ENCODE peak calls at places on chromosomes 2 and 18, in four cellular contexts. A, Y, D and L are unnamed samples.
A peak's percentile ranks its signal among the peaks of the same experiment; 100 is the strongest.

GRCh38 chr2:239502430-239503221 is 101.8 kb upstream of the HDAC4 start:
- DNase-seq in D (no peak), A (no peak), Y (no peak), L (no peak)

GRCh38 chr2:199455186-199455532 is 2.6 kb downstream of the SATB2 start:
- DNase-seq in Y (no peak), A (no peak), D (no peak), L (no peak)

GRCh38 chr2:73920577-73921545 is 5.8 kb upstream of the DGUOK start:
- DNase-seq in D (peak; percentile 93), A (no peak), Y (peak; percentile 84), L (peak; percentile 62)

GRCh38 chr2:135742307-135742838 is 718 bp downstream of the UBXN4 start:
- DNase-seq in D (peak; percentile 63), Y (peak; percentile 72), A (peak; percentile 47), L (no peak)

GRCh38 chr18:79614211-79615028 is 65.2 kb upstream of the CTDP1 start:
- DNase-seq in D (no peak), Y (no peak), A (no peak), L (no peak)

GRCh38 chr2:124382067-124382618 is 357.1 kb downstream of the CNTNAP5 start:
- DNase-seq in D (no peak), A (no peak), Y (no peak), L (no peak)

GRCh38 chr2:207230261-207231105 is 64.7 kb upstream of the KLF7 start:
- DNase-seq in D (peak; percentile 82), Y (peak; percentile 56), A (peak; percentile 60), L (peak; percentile 51)

GRCh38 chr2:43225788-43226557 is 433 bp downstream of the ZFP36L2 start:
- DNase-seq in Y (peak; percentile 86), D (peak; percentile 56), A (peak; percentile 41), L (peak; percentile 89)

GRCh38 chr2:60483400-60483799 is 70.1 kb downstream of the BCL11A start:
- DNase-seq in D (no peak), A (no peak), Y (no peak), L (no peak)

DNA sequence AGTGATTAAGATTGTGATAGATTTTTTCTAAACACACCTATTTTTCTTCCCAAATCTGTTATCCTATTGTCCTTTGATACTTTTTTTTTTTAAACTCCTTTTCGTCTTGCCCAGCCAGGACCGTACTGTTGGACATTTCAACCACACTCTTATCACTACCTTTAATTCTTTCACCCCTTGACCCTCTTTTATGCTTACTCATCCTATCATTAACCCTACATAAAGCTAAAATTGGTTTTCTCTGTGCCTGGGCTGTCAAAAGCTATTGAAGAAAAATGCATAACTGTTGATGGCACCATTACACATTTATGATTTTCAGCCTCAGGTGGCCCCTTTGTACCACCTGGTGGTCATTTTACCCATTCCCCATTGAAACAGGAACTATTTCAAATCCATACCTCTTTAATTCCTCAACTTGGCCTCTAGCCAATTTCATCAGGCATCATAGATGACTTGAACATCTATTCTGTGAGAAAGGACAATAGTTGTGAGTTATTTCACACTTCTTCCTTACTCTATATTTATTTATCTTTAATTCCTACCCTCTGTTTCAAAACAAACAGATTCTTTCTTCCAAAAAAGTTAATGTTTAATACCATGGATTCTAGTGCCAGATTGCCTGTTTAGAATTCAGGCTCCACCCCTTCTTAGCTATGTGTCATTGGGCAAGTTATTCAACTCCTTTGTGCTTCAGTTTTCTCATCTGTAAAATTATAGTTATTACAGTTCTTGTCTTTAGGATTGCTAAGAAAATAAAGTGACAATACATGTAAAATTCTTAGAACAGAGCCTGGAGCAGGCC is 258.6 kb downstream of the CAMKMT start:
- DNase-seq in Y (no peak), A (peak; percentile 28), D (no peak), L (no peak)
- TF ChIP-seq CTCF in Y (no peak), A (peak; percentile 29), D (peak; percentile 19), L (no peak)

GRCh38 chr2:64922482-64923384 is 66.5 kb upstream of the SLC1A4 start:
- DNase-seq in D (peak; percentile 73), Y (peak; percentile 18), A (no peak), L (no peak)
- H3F3A ChIP-seq in D (no peaks in the 10 kb centered on the region), Y (no peaks in the 10 kb centered on the region), A (no peaks in the 10 kb centered on the region), L (no peaks in the 10 kb centered on the region)

GRCh38 chr2:56128235-56128634 is 55.6 kb upstream of the CCDC85A start:
- DNase-seq in Y (no peak), A (no peak), D (no peak), L (no peak)

GRCh38 chr2:56127773-56128170 is 56.0 kb upstream of the CCDC85A start:
- DNase-seq in D (no peak), Y (no peak), A (no peak), L (no peak)

GRCh38 chr2:56133441-56133840 is 50.3 kb upstream of the CCDC85A start:
- DNase-seq in A (peak; percentile 14), D (no peak), Y (no peak), L (no peak)

GRCh38 chr2:56132138-56132537 is 51.7 kb upstream of the CCDC85A start:
- DNase-seq in Y (peak; percentile 62), D (peak; percentile 61), A (peak; percentile 71), L (peak; percentile 39)

GRCh38 chr2:56130463-56131070 is 53.2 kb upstream of the CCDC85A start:
- DNase-seq in A (peak; percentile 68), Y (peak; percentile 58), D (peak; percentile 58), L (peak; percentile 16)
- TF ChIP-seq CTCF in A (peak; percentile 85), Y (peak; percentile 73), D (peak; percentile 68), L (peak; percentile 78)

GRCh38 chr2:234967201-234967873 is 15.5 kb downstream of the SH3BP4 start:
- DNase-seq in Y (no peak), A (no peak), D (no peak), L (no peak)
- H3F3A ChIP-seq in Y (no peaks in the 10 kb centered on the region), A (peaks cover 6% of the 10 kb centered on the region), D (no peaks in the 10 kb centered on the region), L (peaks cover 29% of the 10 kb centered on the region)

GRCh38 chr2:27914793-27915175 is 24.3 kb downstream of the BABAM2 start:
- DNase-seq in Y (no peak), D (no peak), A (no peak), L (no peak)
- TF ChIP-seq CTCF in Y (no peak), D (no peak), A (no peak), L (no peak)